ENCODE peak calls at places on chromosomes 3 and 15, in five cellular contexts. One of them, this sample, is unnamed.

GRCh38 chr3:22475665-22476064 is 724.7 kb upstream of the ZNF385D start:
- DNase-seq in endothelial cell: no peak
- DNase-seq in T-helper 9 cell: no peak
- DNase-seq in psoas muscle: no peak
- DNase-seq in naive thymus-derived CD8-positive, alpha-beta T cell: no peak
- DNase-seq in this sample: no peak

GRCh38 chr3:10770547-10770946 is 45.5 kb upstream of the SLC6A11 start:
- DNase-seq in endothelial cell: no peak
- DNase-seq in T-helper 9 cell: no peak
- DNase-seq in psoas muscle: no peak
- DNase-seq in naive thymus-derived CD8-positive, alpha-beta T cell: no peak
- DNase-seq in this sample: no peak

GRCh38 chr15:40429068-40429707 is 11.6 kb upstream of the BAHD1 start:
- DNase-seq in endothelial cell: no peak
- DNase-seq in T-helper 9 cell: no peak
- DNase-seq in psoas muscle: peak; percentile 39
- DNase-seq in naive thymus-derived CD8-positive, alpha-beta T cell: no peak
- DNase-seq in this sample: no peak

GRCh38 chr15:41944313-41944940 is 27.9 kb downstream of the EHD4 start:
- DNase-seq in endothelial cell: no peak
- DNase-seq in T-helper 9 cell: no peak
- DNase-seq in psoas muscle: peak; percentile 77
- DNase-seq in naive thymus-derived CD8-positive, alpha-beta T cell: no peak
- DNase-seq in this sample: no peak

GRCh38 chr3:78745847-78746246 is 1022.0 kb downstream of the ROBO1 start:
- DNase-seq in endothelial cell: no peak
- DNase-seq in T-helper 9 cell: no peak
- DNase-seq in psoas muscle: no peak
- DNase-seq in naive thymus-derived CD8-positive, alpha-beta T cell: no peak
- DNase-seq in this sample: no peak

GRCh38 chr3:71358243-71358642 is 225.3 kb downstream of the FOXP1 start:
- DNase-seq in endothelial cell: no peak
- DNase-seq in T-helper 9 cell: no peak
- DNase-seq in psoas muscle: no peak
- DNase-seq in naive thymus-derived CD8-positive, alpha-beta T cell: no peak
- DNase-seq in this sample: no peak

GRCh38 chr3:149819432-149819831 is 6.4 kb downstream of the RNF13 start:
- DNase-seq in endothelial cell: no peak
- DNase-seq in T-helper 9 cell: no peak
- DNase-seq in psoas muscle: no peak
- DNase-seq in naive thymus-derived CD8-positive, alpha-beta T cell: no peak
- DNase-seq in this sample: no peak

GRCh38 chr3:60079076-60079475 is 1029.3 kb upstream of the CFAP20DC start:
- DNase-seq in endothelial cell: no peak
- DNase-seq in T-helper 9 cell: no peak
- DNase-seq in psoas muscle: no peak
- DNase-seq in naive thymus-derived CD8-positive, alpha-beta T cell: no peak
- DNase-seq in this sample: no peak

GRCh38 chr3:188223936-188224335 is 70.0 kb downstream of the LPP start:
- DNase-seq in endothelial cell: no peak
- DNase-seq in T-helper 9 cell: no peak
- DNase-seq in psoas muscle: no peak
- DNase-seq in naive thymus-derived CD8-positive, alpha-beta T cell: no peak
- DNase-seq in this sample: no peak

GRCh38 chr3:108862865-108863798 is 40.5 kb downstream of the TRAT1 start:
- DNase-seq in endothelial cell: no peak
- DNase-seq in T-helper 9 cell: no peak
- DNase-seq in psoas muscle: no peak
- DNase-seq in naive thymus-derived CD8-positive, alpha-beta T cell: no peak
- DNase-seq in this sample: no peak

GRCh38 chr15:43317566-43318184 is 12.7 kb downstream of the LCMT2 start:
- DNase-seq in endothelial cell: no peak
- DNase-seq in T-helper 9 cell: no peak
- DNase-seq in psoas muscle: no peak
- DNase-seq in naive thymus-derived CD8-positive, alpha-beta T cell: no peak
- DNase-seq in this sample: no peak

GRCh38 chr15:59200560-59200959 is 6.1 kb upstream of the LDHAL6B start:
- DNase-seq in endothelial cell: no peak
- DNase-seq in T-helper 9 cell: no peak
- DNase-seq in psoas muscle: no peak
- DNase-seq in naive thymus-derived CD8-positive, alpha-beta T cell: no peak
- DNase-seq in this sample: no peak

GRCh38 chr15:66401130-66402021 is 14.7 kb downstream of the MAP2K1 start:
- DNase-seq in endothelial cell: no peak
- DNase-seq in T-helper 9 cell: no peak
- DNase-seq in psoas muscle: no peak
- DNase-seq in naive thymus-derived CD8-positive, alpha-beta T cell: no peak
- DNase-seq in this sample: no peak

GRCh38 chr3:123157598-123158287 is 44.0 kb upstream of the SEC22A start:
- DNase-seq in endothelial cell: no peak
- DNase-seq in T-helper 9 cell: no peak
- DNase-seq in psoas muscle: no peak
- DNase-seq in naive thymus-derived CD8-positive, alpha-beta T cell: no peak
- DNase-seq in this sample: no peak

GRCh38 chr3:60417590-60417989 is 833.7 kb downstream of the FHIT start:
- DNase-seq in endothelial cell: no peak
- DNase-seq in T-helper 9 cell: no peak
- DNase-seq in psoas muscle: no peak
- DNase-seq in naive thymus-derived CD8-positive, alpha-beta T cell: no peak
- DNase-seq in this sample: no peak

GRCh38 chr15:96331942-96332853 is 1.7 kb downstream of the NR2F2 start:
- DNase-seq in endothelial cell: no peak
- DNase-seq in T-helper 9 cell: no peak
- DNase-seq in psoas muscle: peak; percentile 85
- DNase-seq in naive thymus-derived CD8-positive, alpha-beta T cell: no peak
- DNase-seq in this sample: no peak

GRCh38 chr15:26134152-26134551 is 271.0 kb upstream of the ATP10A start:
- DNase-seq in endothelial cell: no peak
- DNase-seq in T-helper 9 cell: no peak
- DNase-seq in psoas muscle: no peak
- DNase-seq in naive thymus-derived CD8-positive, alpha-beta T cell: no peak
- DNase-seq in this sample: no peak

GRCh38 chr3:152128356-152128755 is 140.4 kb upstream of the MBNL1 start:
- DNase-seq in endothelial cell: no peak
- DNase-seq in T-helper 9 cell: no peak
- DNase-seq in psoas muscle: no peak
- DNase-seq in naive thymus-derived CD8-positive, alpha-beta T cell: no peak
- DNase-seq in this sample: no peak

GRCh38 chr3:159762238-159762637 is 226.4 kb upstream of the IL12A start:
- DNase-seq in endothelial cell: no peak
- DNase-seq in T-helper 9 cell: no peak
- DNase-seq in psoas muscle: no peak
- DNase-seq in naive thymus-derived CD8-positive, alpha-beta T cell: no peak
- DNase-seq in this sample: no peak

GRCh38 chr15:68022061-68022460 is 32.1 kb upstream of the PIAS1 start:
- DNase-seq in endothelial cell: no peak
- DNase-seq in T-helper 9 cell: no peak
- DNase-seq in psoas muscle: peak; percentile 58
- DNase-seq in naive thymus-derived CD8-positive, alpha-beta T cell: no peak
- DNase-seq in this sample: no peak

GRCh38 chr15:67680645-67681044 is 138.1 kb downstream of the MAP2K5 start:
- DNase-seq in endothelial cell: no peak
- DNase-seq in T-helper 9 cell: no peak
- DNase-seq in psoas muscle: no peak
- DNase-seq in naive thymus-derived CD8-positive, alpha-beta T cell: no peak
- DNase-seq in this sample: peak; percentile 21

GRCh38 chr3:135238201-135238600 is 443.1 kb downstream of the EPHB1 start:
- DNase-seq in endothelial cell: no peak
- DNase-seq in T-helper 9 cell: no peak
- DNase-seq in psoas muscle: peak; percentile 43
- DNase-seq in naive thymus-derived CD8-positive, alpha-beta T cell: no peak
- DNase-seq in this sample: no peak

GRCh38 chr15:70240082-70240481 is 142.4 kb upstream of the TLE3 start:
- DNase-seq in endothelial cell: no peak
- DNase-seq in T-helper 9 cell: no peak
- DNase-seq in psoas muscle: no peak
- DNase-seq in naive thymus-derived CD8-positive, alpha-beta T cell: peak; percentile 20
- DNase-seq in this sample: no peak

GRCh38 chr3:45309876-45310275 is 78.5 kb upstream of the LARS2 start:
- DNase-seq in endothelial cell: no peak
- DNase-seq in T-helper 9 cell: no peak
- DNase-seq in psoas muscle: no peak
- DNase-seq in naive thymus-derived CD8-positive, alpha-beta T cell: no peak
- DNase-seq in this sample: no peak

GRCh38 chr3:61966200-61966599 is 404.8 kb downstream of the PTPRG start:
- DNase-seq in endothelial cell: no peak
- DNase-seq in T-helper 9 cell: no peak
- DNase-seq in psoas muscle: no peak
- DNase-seq in naive thymus-derived CD8-positive, alpha-beta T cell: no peak
- DNase-seq in this sample: no peak

GRCh38 chr3:137205394-137206060 is 247.7 kb downstream of the IL20RB start:
- DNase-seq in endothelial cell: no peak
- DNase-seq in T-helper 9 cell: no peak
- DNase-seq in psoas muscle: no peak
- DNase-seq in naive thymus-derived CD8-positive, alpha-beta T cell: no peak
- DNase-seq in this sample: no peak

GRCh38 chr3:63232764-63233396 is 45.2 kb upstream of the SYNPR start:
- DNase-seq in endothelial cell: no peak
- DNase-seq in T-helper 9 cell: no peak
- DNase-seq in psoas muscle: no peak
- DNase-seq in naive thymus-derived CD8-positive, alpha-beta T cell: no peak
- DNase-seq in this sample: no peak

GRCh38 chr3:160448845-160449659 is 534 bp downstream of the TRIM59 start:
- DNase-seq in endothelial cell: no peak
- DNase-seq in T-helper 9 cell: no peak
- DNase-seq in psoas muscle: no peak
- DNase-seq in naive thymus-derived CD8-positive, alpha-beta T cell: no peak
- DNase-seq in this sample: peak; percentile 89

GRCh38 chr15:74302821-74303359 is 64.6 kb downstream of the CYP11A1 start:
- DNase-seq in endothelial cell: peak; percentile 77
- DNase-seq in T-helper 9 cell: peak; percentile 4
- DNase-seq in psoas muscle: no peak
- DNase-seq in naive thymus-derived CD8-positive, alpha-beta T cell: no peak
- DNase-seq in this sample: no peak

GRCh38 chr15:65494066-65494465 is 23.4 kb downstream of the DPP8 start:
- DNase-seq in endothelial cell: no peak
- DNase-seq in T-helper 9 cell: no peak
- DNase-seq in psoas muscle: no peak
- DNase-seq in naive thymus-derived CD8-positive, alpha-beta T cell: no peak
- DNase-seq in this sample: no peak

GRCh38 chr3:112097378-112097777 is 11.2 kb downstream of the C3orf52 start:
- DNase-seq in endothelial cell: no peak
- DNase-seq in T-helper 9 cell: no peak
- DNase-seq in psoas muscle: no peak
- DNase-seq in naive thymus-derived CD8-positive, alpha-beta T cell: no peak
- DNase-seq in this sample: peak; percentile 45

GRCh38 chr3:40581166-40581565 is 56.4 kb downstream of the ZNF621 start:
- DNase-seq in endothelial cell: no peak
- DNase-seq in T-helper 9 cell: no peak
- DNase-seq in psoas muscle: no peak
- DNase-seq in naive thymus-derived CD8-positive, alpha-beta T cell: no peak
- DNase-seq in this sample: no peak

GRCh38 chr3:59783468-59783988 is 733.7 kb upstream of the CFAP20DC start:
- DNase-seq in endothelial cell: no peak
- DNase-seq in T-helper 9 cell: no peak
- DNase-seq in psoas muscle: no peak
- DNase-seq in naive thymus-derived CD8-positive, alpha-beta T cell: no peak
- DNase-seq in this sample: no peak

GRCh38 chr3:18429021-18429745 is 4.0 kb upstream of the SATB1 start:
- DNase-seq in endothelial cell: no peak
- DNase-seq in T-helper 9 cell: no peak
- DNase-seq in psoas muscle: no peak
- DNase-seq in naive thymus-derived CD8-positive, alpha-beta T cell: no peak
- DNase-seq in this sample: no peak

GRCh38 chr3:181709537-181710279 is 2.0 kb upstream of the SOX2 start:
- DNase-seq in endothelial cell: peak; percentile 85
- DNase-seq in T-helper 9 cell: peak; percentile 45
- DNase-seq in psoas muscle: peak; percentile 80
- DNase-seq in naive thymus-derived CD8-positive, alpha-beta T cell: peak; percentile 31
- DNase-seq in this sample: peak; percentile 85

GRCh38 chr3:29319262-29319661 is 38.4 kb downstream of the RBMS3 start:
- DNase-seq in endothelial cell: no peak
- DNase-seq in T-helper 9 cell: no peak
- DNase-seq in psoas muscle: no peak
- DNase-seq in naive thymus-derived CD8-positive, alpha-beta T cell: no peak
- DNase-seq in this sample: no peak